ENCODE peak calls at places on chromosomes 5 and 9, in six cellular contexts. I is occipital lobe, T is frontal cortex, U is progenitor cell of endocrine pancreas, C is iPS DF 19.7, S is GM03348. X is an unnamed sample.

GRCh38 chr5:9544502-9545300 is 1.2 kb downstream of the SEMA5A start:
- DNase-seq in I (peak), T (peak), U (peak), C (no peak), S (peak), X (peak)

GRCh38 chr9:71638627-71639026 is 129.7 kb downstream of the CEMIP2 start:
- DNase-seq in I (no peak), T (no peak), U (no peak), C (no peak), S (no peak), X (no peak)

GRCh38 chr5:30846171-30846570 is 347.3 kb upstream of the CDH6 start:
- DNase-seq in I (no peak), T (no peak), U (no peak), C (no peak), S (no peak), X (no peak)

GRCh38 chr5:17727212-17727611 is 93.0 kb downstream of the TAF11L14 start:
- DNase-seq in I (no peak), T (no peak), U (no peak), C (no peak), S (no peak), X (no peak)

GRCh38 chr5:8895599-8895998 is 650.3 kb downstream of the SEMA5A start:
- DNase-seq in I (no peak), T (no peak), U (no peak), C (no peak), S (no peak), X (no peak)

GRCh38 chr5:181188700-181189362 is 16.2 kb downstream of the TRIM7 start:
- DNase-seq in I (no peak), T (no peak), U (peak), C (no peak), S (peak), X (no peak)

GRCh38 chr9:124696101-124696500 is 75.0 kb downstream of the NR6A1 start:
- DNase-seq in I (no peak), T (no peak), U (no peak), C (no peak), S (peak), X (no peak)

GRCh38 chr5:151223447-151224264 is at the start of gene CCDC69:
- DNase-seq in I (peak), T (peak), U (peak), C (no peak), S (peak), X (peak)

GRCh38 chr5:91383956-91384300 is 811 bp upstream of the ARRDC3 start:
- DNase-seq in I (peak), T (no peak), U (no peak), C (no peak), S (no peak), X (no peak)

GRCh38 chr5:1512541-1513291 is 11.0 kb downstream of the LPCAT1 start:
- DNase-seq in I (no peak), T (no peak), U (peak), C (no peak), S (no peak), X (no peak)

GRCh38 chr9:86091477-86091876 is 7.9 kb downstream of the GOLM1 start:
- DNase-seq in I (no peak), T (no peak), U (no peak), C (no peak), S (no peak), X (no peak)

GRCh38 chr5:100595152-100595811 is 60.1 kb downstream of the FAM174A start:
- DNase-seq in I (peak), T (no peak), U (no peak), C (no peak), S (peak), X (no peak)

GRCh38 chr5:172163346-172163745 is 24.7 kb downstream of the STK10 start:
- DNase-seq in I (no peak), T (no peak), U (no peak), C (no peak), S (peak), X (no peak)

GRCh38 chr5:7897014-7897600 is 28.2 kb downstream of the MTRR start:
- DNase-seq in I (no peak), T (no peak), U (no peak), C (no peak), S (peak), X (peak)

GRCh38 chr9:116855881-116856662 is 169.0 kb downstream of the TRIM32 start:
- DNase-seq in I (no peak), T (no peak), U (no peak), C (no peak), S (peak), X (no peak)

GRCh38 chr9:92979657-92980056 is 32.3 kb downstream of the FGD3 start:
- DNase-seq in I (no peak), T (no peak), U (no peak), C (no peak), S (no peak), X (no peak)

GRCh38 chr9:22331533-22331932 is 115.1 kb upstream of the DMRTA1 start:
- DNase-seq in I (no peak), T (no peak), U (no peak), C (no peak), S (no peak), X (no peak)

GRCh38 chr9:106333487-106333886 is 529.5 kb upstream of the ZNF462 start:
- DNase-seq in I (no peak), T (no peak), U (no peak), C (no peak), S (no peak), X (no peak)

GRCh38 chr5:179805529-179806249 is 977 bp downstream of the MGAT4B start:
- DNase-seq in I (no peak), T (peak), U (no peak), C (no peak), S (peak), X (no peak)

GRCh38 chr9:131275332-131276106 is 791 bp downstream of the FAM78A start:
- DNase-seq in I (no peak), T (no peak), U (no peak), C (no peak), S (no peak), X (no peak)

GRCh38 chr5:115948013-115948605 is 14.2 kb upstream of the LVRN start:
- DNase-seq in I (no peak), T (no peak), U (no peak), C (no peak), S (peak), X (no peak)

GRCh38 chr9:127897194-127897692 is 2.2 kb downstream of the ST6GALNAC6 start:
- DNase-seq in I (peak), T (peak), U (peak), C (peak), S (peak), X (peak)

GRCh38 chr5:66958126-66958983 is 238.2 kb downstream of the CD180 start:
- DNase-seq in I (no peak), T (no peak), U (no peak), C (no peak), S (peak), X (no peak)

GRCh38 chr9:88388886-88389617 is 808 bp downstream of the SPIN1 start:
- DNase-seq in I (peak), T (peak), U (peak), C (no peak), S (peak), X (peak)

GRCh38 chr5:61969347-61969746 is 336.7 kb upstream of the KIF2A start:
- DNase-seq in I (no peak), T (no peak), U (no peak), C (no peak), S (peak), X (no peak)

GRCh38 chr9:88604836-88605499 is 70.0 kb downstream of the NXNL2 start:
- DNase-seq in I (no peak), T (no peak), U (no peak), C (no peak), S (no peak), X (no peak)

GRCh38 chr5:167644619-167645018 is 646.8 kb upstream of the WWC1 start:
- DNase-seq in I (no peak), T (no peak), U (no peak), C (no peak), S (no peak), X (no peak)

GRCh38 chr5:89071941-89072331 is 189.0 kb upstream of the MEF2C start:
- DNase-seq in I (no peak), T (no peak), U (no peak), C (no peak), S (no peak), X (no peak)

GRCh38 chr5:52788505-52788821 is 747 bp downstream of the ITGA1 start:
- DNase-seq in I (no peak), T (no peak), U (no peak), C (no peak), S (no peak), X (no peak)

GRCh38 chr5:94618029-94618492 is 343 bp downstream of the KIAA0825 start:
- DNase-seq in I (peak), T (peak), U (no peak), C (peak), S (peak), X (no peak)

GRCh38 chr5:165143727-165144210 is 1638.3 kb downstream of the MAT2B start:
- DNase-seq in I (no peak), T (no peak), U (no peak), C (no peak), S (no peak), X (no peak)

GRCh38 chr9:83396348-83396747 is 141.9 kb downstream of the FRMD3 start:
- DNase-seq in I (no peak), T (no peak), U (no peak), C (no peak), S (no peak), X (no peak)

GRCh38 chr9:71937070-71937625 is 25.7 kb downstream of the C9orf85 start:
- DNase-seq in I (no peak), T (no peak), U (no peak), C (no peak), S (no peak), X (no peak)

GRCh38 chr9:13140843-13141592 is 138.5 kb downstream of the MPDZ start:
- DNase-seq in I (no peak), T (no peak), U (no peak), C (no peak), S (no peak), X (no peak)

GRCh38 chr9:19409406-19410194 is 791 bp downstream of the ACER2 start:
- DNase-seq in I (no peak), T (no peak), U (no peak), C (no peak), S (peak), X (no peak)

GRCh38 chr9:97354637-97355036 is 47.2 kb downstream of the CCDC180 start:
- DNase-seq in I (no peak), T (no peak), U (no peak), C (no peak), S (no peak), X (no peak)

GRCh38 chr5:89374144-89374784 is 491.3 kb upstream of the MEF2C start:
- DNase-seq in I (no peak), T (no peak), U (no peak), C (no peak), S (no peak), X (no peak)

GRCh38 chr5:171481791-171482536 is 62.5 kb downstream of the FGF18 start:
- DNase-seq in I (no peak), T (no peak), U (no peak), C (no peak), S (no peak), X (no peak)

GRCh38 chr5:18652404-18653215 is 1018.4 kb downstream of the TAF11L14 start:
- DNase-seq in I (no peak), T (no peak), U (no peak), C (no peak), S (no peak), X (no peak)

GRCh38 chr9:21465859-21466518 is 16.1 kb downstream of the IFNE start:
- DNase-seq in I (no peak), T (peak), U (no peak), C (no peak), S (peak), X (no peak)